ENCODE peak calls at places on chromosomes 3 and 15, in five cellular contexts. J is AG04450; O is naive thymus-derived CD4-positive, alpha-beta T cell; Z is adrenal gland; Q is CD8-positive, alpha-beta memory T cell. V is an unnamed sample. For H3K9me3, the result is how much of the 10 kb centered on the place peaks cover.

GRCh38 chr3:44342191-44342790 is 3.7 kb downstream of the TCAIM start:
- DNase-seq in O (no peak), Z (no peak), Q (no peak), J (peak), V (no peak)

GRCh38 chr3:6124875-6125274 is 736.0 kb upstream of the GRM7 start:
- DNase-seq in Q (no peak), J (no peak), O (no peak), Z (no peak), V (no peak)

GRCh38 chr3:33687406-33688010 is 30.5 kb downstream of the CLASP2 start:
- DNase-seq in Z (no peak), J (no peak), Q (no peak), O (no peak), V (no peak)

GRCh38 chr3:126954141-126954845 is 28.6 kb upstream of the PLXNA1 start:
- DNase-seq in Q (no peak), J (no peak), O (no peak), Z (no peak), V (no peak)

GRCh38 chr15:66774001-66774814 is 72.2 kb downstream of the SMAD6 start:
- DNase-seq in O (peak), Q (no peak), Z (peak), J (no peak), V (peak)

GRCh38 chr3:163043074-163043473 is 1546.5 kb downstream of the OTOL1 start:
- DNase-seq in Q (no peak), Z (no peak), J (no peak), O (no peak), V (no peak)

GRCh38 chr3:151491525-151491924 is 30.7 kb upstream of the IGSF10 start:
- DNase-seq in Q (no peak), Z (no peak), O (no peak), J (no peak), V (no peak)

GRCh38 chr3:86837871-86838270 is 153.1 kb downstream of the VGLL3 start:
- DNase-seq in O (no peak), Q (no peak), J (no peak), Z (no peak), V (no peak)

GRCh38 chr3:194369522-194370279 is at the start of gene LRRC15:
- DNase-seq in Z (peak), Q (no peak), O (no peak), J (no peak), V (no peak)

GRCh38 chr3:195271116-195271858 is at the start of gene XXYLT1:
- DNase-seq in Q (peak), Z (peak), J (no peak), O (peak), V (peak)

GRCh38 chr3:114586119-114586518 is 292.3 kb downstream of the TIGIT start:
- DNase-seq in Z (no peak), O (no peak), Q (no peak), J (no peak), V (no peak)

GRCh38 chr3:9808345-9809037 is 1.6 kb upstream of the TTLL3 start:
- DNase-seq in J (no peak), O (peak), Q (peak), Z (no peak), V (no peak)

GRCh38 chr3:183478501-183478900 is 50.1 kb upstream of the MCF2L2 start:
- DNase-seq in J (no peak), O (no peak), Q (no peak), Z (no peak), V (no peak)

GRCh38 chr3:119240101-119240581 is 537 bp downstream of the B4GALT4 start:
- DNase-seq in Z (peak), Q (no peak), J (no peak), O (peak), V (no peak)

GRCh38 chr3:141228385-141228784 is 3.2 kb upstream of the PXYLP1 start:
- DNase-seq in O (no peak), J (no peak), Q (no peak), Z (no peak), V (no peak)

GRCh38 chr3:134373942-134374790 is at the start of gene AMOTL2:
- DNase-seq in J (peak), Z (peak), Q (no peak), O (no peak), V (peak)

GRCh38 chr3:31166249-31166885 is 271.9 kb upstream of the GADL1 start:
- DNase-seq in O (no peak), Z (peak), Q (no peak), J (peak), V (no peak)

GRCh38 chr3:33919312-33919711 is 120.9 kb downstream of the PDCD6IP start:
- DNase-seq in O (no peak), J (no peak), Z (no peak), Q (no peak), V (no peak)

GRCh38 chr15:68614621-68615035 is 35.8 kb downstream of the CORO2B start:
- DNase-seq in Z (no peak), Q (no peak), O (no peak), J (no peak), V (no peak)

GRCh38 chr15:34358948-34359347 is 8.0 kb downstream of the LPCAT4 start:
- DNase-seq in Z (no peak), Q (no peak), J (no peak), O (no peak), V (no peak)

GRCh38 chr15:69827751-69828150 is 270.0 kb downstream of the TLE3 start:
- DNase-seq in O (no peak), Q (no peak), Z (no peak), J (no peak), V (no peak)

GRCh38 chr15:42018306-42019224 is 2.3 kb downstream of the PLA2G4E start:
- DNase-seq in Q (no peak), Z (no peak), J (no peak), O (no peak), V (no peak)

GRCh38 chr3:189758186-189758585 is 127.0 kb downstream of the TP63 start:
- DNase-seq in Z (no peak), J (no peak), Q (no peak), O (no peak), V (no peak)

GRCh38 chr15:70259030-70259424 is 161.3 kb upstream of the TLE3 start:
- DNase-seq in Q (peak), O (peak), J (peak), Z (peak), V (no peak)

GRCh38 chr15:70401709-70402108 is 304.0 kb upstream of the TLE3 start:
- DNase-seq in Q (no peak), Z (no peak), O (no peak), J (no peak), V (no peak)

GRCh38 chr3:33440328-33440577 is at the start of gene UBP1:
- DNase-seq in Q (peak), O (no peak), J (no peak), Z (no peak), V (no peak)

GRCh38 chr15:67232591-67232990 is 21.9 kb downstream of the AAGAB start:
- DNase-seq in O (no peak), J (no peak), Z (no peak), Q (no peak), V (no peak)

GRCh38 chr15:82129769-82130168 is 84.0 kb upstream of the MEX3B start:
- DNase-seq in J (peak), Q (no peak), O (no peak), Z (no peak), V (no peak)

GRCh38 chr15:69489101-69489571 is 36.5 kb downstream of the RPLP1 start:
- DNase-seq in J (no peak), Q (no peak), Z (no peak), O (no peak), V (no peak)

GRCh38 chr3:45592830-45593707 is 1.5 kb upstream of the LIMD1 start:
- DNase-seq in J (peak), Z (peak), O (peak), Q (peak), V (peak)

GRCh38 chr3:177875786-177876476 is 660.3 kb upstream of the KCNMB2 start:
- DNase-seq in Q (no peak), O (peak), J (no peak), Z (no peak), V (no peak)

GRCh38 chr3:51940648-51941421 is 869 bp downstream of the RRP9 start:
- DNase-seq in J (no peak), Z (no peak), O (no peak), Q (no peak), V (no peak)

GRCh38 chr3:134483195-134483890 is 2.4 kb downstream of the ANAPC13 start:
- DNase-seq in Z (no peak), J (peak), Q (no peak), O (no peak), V (no peak)

DNA sequence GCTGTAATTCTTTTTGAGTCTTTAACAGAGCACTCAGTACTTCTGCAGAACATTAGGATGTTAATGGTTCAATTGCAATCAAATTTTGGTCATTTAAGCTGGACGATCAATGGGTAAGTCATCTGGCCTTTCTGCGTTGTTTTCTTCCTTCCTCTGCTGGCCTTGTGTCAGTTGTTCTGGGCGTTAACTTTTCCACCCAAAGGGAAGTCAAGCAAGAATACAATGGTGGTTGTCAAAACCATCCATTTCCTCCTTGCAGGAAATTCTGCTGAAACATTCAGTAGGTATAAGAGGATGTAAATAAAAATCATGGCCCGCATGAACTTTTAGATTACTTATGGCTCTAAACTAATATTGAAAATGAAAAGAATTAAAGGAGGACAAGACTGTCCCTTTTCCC is 584.0 kb downstream of the GRM7 start:
- DNase-seq in O (no peak), Q (no peak), Z (no peak), J (no peak), V (no peak)
- H3K9me3 ChIP-seq in O (under half), Q (under half), Z (under half), J (under half), V (under half)

DNA sequence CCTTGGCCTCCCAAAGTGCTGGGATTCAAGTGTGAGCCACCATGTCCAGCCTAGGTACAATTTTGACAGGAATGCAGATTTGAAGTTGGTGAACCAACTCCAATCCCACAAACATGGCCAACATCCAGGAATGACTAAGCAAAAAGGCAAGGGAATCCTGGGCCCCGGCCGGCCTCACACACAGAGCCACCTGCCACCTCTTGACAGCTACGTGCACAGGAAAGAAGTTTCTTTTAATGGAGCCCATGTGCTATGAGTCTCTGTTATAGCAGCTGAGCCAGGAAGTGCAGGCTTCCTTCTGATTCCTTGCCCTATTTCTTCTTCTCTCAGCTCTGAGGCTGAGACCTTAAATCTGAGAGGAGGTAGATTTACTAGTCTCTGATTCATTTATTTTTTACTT is 8.8 kb downstream of the TMEM40 start:
- DNase-seq in O (no peak), Z (peak), J (peak), Q (no peak), V (no peak)
- H3K4me3 ChIP-seq in O (no peak), Z (no peak), J (no peak), Q (no peak), V (no peak)

GRCh38 chr15:48865387-48866079 is 12.4 kb upstream of the EID1 start:
- DNase-seq in Q (no peak), O (no peak), J (no peak), Z (no peak), V (no peak)
- H3K27ac ChIP-seq in Q (no peak), O (no peak), J (peak), Z (no peak), V (no peak)

DNA sequence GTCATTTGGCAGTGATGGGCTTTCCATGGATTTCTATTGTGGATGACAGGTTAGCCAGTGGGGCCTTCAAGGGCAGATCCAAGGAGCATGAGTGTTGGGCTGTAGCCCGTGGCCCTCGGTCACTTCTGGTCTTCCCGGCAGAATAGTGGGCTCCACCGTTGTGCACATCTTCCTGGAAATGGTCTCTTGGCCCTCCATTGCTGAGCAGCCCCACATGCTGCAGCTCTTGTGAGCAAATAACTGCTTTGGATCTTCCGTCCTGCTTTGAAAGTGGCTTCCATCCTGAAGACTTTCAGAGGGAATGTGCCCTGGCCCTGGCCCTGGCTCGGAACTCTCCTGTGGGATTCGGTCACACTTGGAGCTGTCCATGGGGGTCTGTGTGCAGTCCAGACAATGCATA is 102.8 kb downstream of the SNRPN start:
- DNase-seq in Q (no peak), O (no peak), J (no peak), Z (no peak), V (no peak)
- H3K9me3 ChIP-seq in Q (half or more), O (under half), J (half or more), Z (half or more), V (under half)

GRCh38 chr3:110017304-110017703 is 680.0 kb upstream of the DPPA4 start:
- DNase-seq in J (no peak), Z (no peak), Q (no peak), O (no peak), V (no peak)
- H3K4me3 ChIP-seq in J (no peak), Z (no peak), Q (no peak), O (no peak), V (no peak)

GRCh38 chr3:185316740-185317407 is 46.1 kb upstream of the MAP3K13 start:
- DNase-seq in Z (peak), J (no peak), Q (no peak), O (no peak), V (no peak)
- H3K27ac ChIP-seq in Z (peak), J (no peak), Q (no peak), O (no peak), V (no peak)

V was measured in iPS DF 6.9.